ENCODE peak calls at places on chromosome 16, in ten cellular contexts. One of them, this sample, is unnamed.

GRCh38 chr16:56370836-56371235 is 54.5 kb downstream of the AMFR start:
- DNase-seq in prostate gland: no peak
- DNase-seq in sigmoid colon: no peak
- DNase-seq in stomach: peak; percentile 42
- DNase-seq in transverse colon: no peak
- DNase-seq in GM12892: no peak
- DNase-seq in SK-N-SH: no peak
- DNase-seq in HCT116: no peak
- DNase-seq in K562: no peak
- DNase-seq in GM23338: no peak
- DNase-seq in this sample: no peak

GRCh38 chr16:8493885-8494487 is 96.3 kb downstream of the TMEM114 start:
- DNase-seq in prostate gland: no peak
- DNase-seq in sigmoid colon: no peak
- DNase-seq in stomach: no peak
- DNase-seq in transverse colon: no peak
- DNase-seq in GM12892: no peak
- DNase-seq in SK-N-SH: peak; percentile 17
- DNase-seq in HCT116: no peak
- DNase-seq in K562: no peak
- DNase-seq in GM23338: peak; percentile 1
- DNase-seq in this sample: no peak

GRCh38 chr16:69567031-69567680 is 1.4 kb downstream of the NFAT5 start:
- DNase-seq in prostate gland: peak; percentile 29
- DNase-seq in sigmoid colon: no peak
- DNase-seq in stomach: no peak
- DNase-seq in transverse colon: no peak
- DNase-seq in GM12892: no peak
- DNase-seq in SK-N-SH: peak; percentile 26
- DNase-seq in HCT116: no peak
- DNase-seq in K562: no peak
- DNase-seq in GM23338: no peak
- DNase-seq in this sample: no peak

GRCh38 chr16:58346831-58347371 is 45.4 kb upstream of the GINS3 start:
- DNase-seq in prostate gland: no peak
- DNase-seq in sigmoid colon: no peak
- DNase-seq in stomach: no peak
- DNase-seq in transverse colon: no peak
- DNase-seq in GM12892: no peak
- DNase-seq in SK-N-SH: no peak
- DNase-seq in HCT116: no peak
- DNase-seq in K562: no peak
- DNase-seq in GM23338: no peak
- DNase-seq in this sample: no peak

GRCh38 chr16:14168146-14168545 is 97.0 kb downstream of the MRTFB start:
- DNase-seq in prostate gland: no peak
- DNase-seq in sigmoid colon: no peak
- DNase-seq in stomach: no peak
- DNase-seq in transverse colon: no peak
- DNase-seq in GM12892: no peak
- DNase-seq in SK-N-SH: no peak
- DNase-seq in HCT116: no peak
- DNase-seq in K562: no peak
- DNase-seq in GM23338: no peak
- DNase-seq in this sample: no peak

GRCh38 chr16:55384848-55385247 is 60.8 kb downstream of the IRX6 start:
- DNase-seq in prostate gland: no peak
- DNase-seq in sigmoid colon: no peak
- DNase-seq in stomach: no peak
- DNase-seq in transverse colon: no peak
- DNase-seq in GM12892: no peak
- DNase-seq in SK-N-SH: no peak
- DNase-seq in HCT116: no peak
- DNase-seq in K562: no peak
- DNase-seq in GM23338: no peak
- DNase-seq in this sample: no peak

GRCh38 chr16:84496991-84497390 is 7.5 kb downstream of the MEAK7 start:
- DNase-seq in prostate gland: no peak
- DNase-seq in sigmoid colon: no peak
- DNase-seq in stomach: no peak
- DNase-seq in transverse colon: no peak
- DNase-seq in GM12892: no peak
- DNase-seq in SK-N-SH: no peak
- DNase-seq in HCT116: no peak
- DNase-seq in K562: no peak
- DNase-seq in GM23338: no peak
- DNase-seq in this sample: no peak

GRCh38 chr16:64211306-64211705 is 910.6 kb downstream of the CDH11 start:
- DNase-seq in prostate gland: no peak
- DNase-seq in sigmoid colon: no peak
- DNase-seq in stomach: no peak
- DNase-seq in transverse colon: no peak
- DNase-seq in GM12892: no peak
- DNase-seq in SK-N-SH: no peak
- DNase-seq in HCT116: no peak
- DNase-seq in K562: no peak
- DNase-seq in GM23338: no peak
- DNase-seq in this sample: no peak

GRCh38 chr16:25692734-25693508 is 1.2 kb downstream of the HS3ST4 start:
- DNase-seq in prostate gland: no peak
- DNase-seq in sigmoid colon: no peak
- DNase-seq in stomach: no peak
- DNase-seq in transverse colon: no peak
- DNase-seq in GM12892: no peak
- DNase-seq in SK-N-SH: peak; percentile 29
- DNase-seq in HCT116: no peak
- DNase-seq in K562: no peak
- DNase-seq in GM23338: peak; percentile 62
- DNase-seq in this sample: no peak

GRCh38 chr16:71880176-71880575 is 3.8 kb downstream of the ZNF821 start:
- DNase-seq in prostate gland: no peak
- DNase-seq in sigmoid colon: no peak
- DNase-seq in stomach: no peak
- DNase-seq in transverse colon: no peak
- DNase-seq in GM12892: no peak
- DNase-seq in SK-N-SH: no peak
- DNase-seq in HCT116: no peak
- DNase-seq in K562: no peak
- DNase-seq in GM23338: no peak
- DNase-seq in this sample: no peak

GRCh38 chr16:47213761-47214440 is 70.2 kb upstream of the NETO2 start:
- DNase-seq in prostate gland: no peak
- DNase-seq in sigmoid colon: no peak
- DNase-seq in stomach: no peak
- DNase-seq in transverse colon: no peak
- DNase-seq in GM12892: no peak
- DNase-seq in SK-N-SH: no peak
- DNase-seq in HCT116: no peak
- DNase-seq in K562: no peak
- DNase-seq in GM23338: no peak
- DNase-seq in this sample: no peak

GRCh38 chr16:3907586-3907985 is 27.1 kb upstream of the CREBBP start:
- DNase-seq in prostate gland: no peak
- DNase-seq in sigmoid colon: no peak
- DNase-seq in stomach: no peak
- DNase-seq in transverse colon: no peak
- DNase-seq in GM12892: no peak
- DNase-seq in SK-N-SH: no peak
- DNase-seq in HCT116: no peak
- DNase-seq in K562: no peak
- DNase-seq in GM23338: peak; percentile 42
- DNase-seq in this sample: no peak

GRCh38 chr16:11066231-11066870 is 122.0 kb downstream of the CLEC16A start:
- DNase-seq in prostate gland: no peak
- DNase-seq in sigmoid colon: peak; percentile 52
- DNase-seq in stomach: no peak
- DNase-seq in transverse colon: no peak
- DNase-seq in GM12892: no peak
- DNase-seq in SK-N-SH: no peak
- DNase-seq in HCT116: no peak
- DNase-seq in K562: no peak
- DNase-seq in GM23338: no peak
- DNase-seq in this sample: no peak

GRCh38 chr16:593406-593805 is 3.5 kb downstream of the RAB40C start:
- DNase-seq in prostate gland: peak; percentile 84
- DNase-seq in sigmoid colon: no peak
- DNase-seq in stomach: peak; percentile 83
- DNase-seq in transverse colon: peak; percentile 73
- DNase-seq in GM12892: no peak
- DNase-seq in SK-N-SH: no peak
- DNase-seq in HCT116: no peak
- DNase-seq in K562: no peak
- DNase-seq in GM23338: no peak
- DNase-seq in this sample: no peak

GRCh38 chr16:22220714-22221113 is 14.6 kb downstream of the EEF2K start:
- DNase-seq in prostate gland: peak; percentile 16
- DNase-seq in sigmoid colon: no peak
- DNase-seq in stomach: peak; percentile 55
- DNase-seq in transverse colon: no peak
- DNase-seq in GM12892: no peak
- DNase-seq in SK-N-SH: no peak
- DNase-seq in HCT116: no peak
- DNase-seq in K562: no peak
- DNase-seq in GM23338: no peak
- DNase-seq in this sample: no peak

GRCh38 chr16:825298-826061 is 24.9 kb upstream of the GNG13 start:
- DNase-seq in prostate gland: no peak
- DNase-seq in sigmoid colon: no peak
- DNase-seq in stomach: no peak
- DNase-seq in transverse colon: no peak
- DNase-seq in GM12892: no peak
- DNase-seq in SK-N-SH: peak; percentile 77
- DNase-seq in HCT116: no peak
- DNase-seq in K562: no peak
- DNase-seq in GM23338: no peak
- DNase-seq in this sample: no peak

GRCh38 chr16:78353610-78354009 is 254.2 kb downstream of the WWOX start:
- DNase-seq in prostate gland: peak; percentile 6
- DNase-seq in sigmoid colon: no peak
- DNase-seq in stomach: no peak
- DNase-seq in transverse colon: no peak
- DNase-seq in GM12892: no peak
- DNase-seq in SK-N-SH: no peak
- DNase-seq in HCT116: no peak
- DNase-seq in K562: no peak
- DNase-seq in GM23338: peak; percentile 12
- DNase-seq in this sample: no peak
- TF ChIP-seq POLR2AphosphoS5 in prostate gland: no peak
- TF ChIP-seq POLR2AphosphoS5 in sigmoid colon: no peak
- TF ChIP-seq POLR2AphosphoS5 in stomach: no peak
- TF ChIP-seq POLR2AphosphoS5 in transverse colon: no peak
- TF ChIP-seq POLR2AphosphoS5 in GM12892: no peak
- TF ChIP-seq POLR2AphosphoS5 in SK-N-SH: no peak
- TF ChIP-seq POLR2AphosphoS5 in HCT116: no peak
- TF ChIP-seq POLR2AphosphoS5 in K562: no peak
- TF ChIP-seq POLR2AphosphoS5 in GM23338: no peak
- TF ChIP-seq POLR2AphosphoS5 in this sample: no peak

DNA sequence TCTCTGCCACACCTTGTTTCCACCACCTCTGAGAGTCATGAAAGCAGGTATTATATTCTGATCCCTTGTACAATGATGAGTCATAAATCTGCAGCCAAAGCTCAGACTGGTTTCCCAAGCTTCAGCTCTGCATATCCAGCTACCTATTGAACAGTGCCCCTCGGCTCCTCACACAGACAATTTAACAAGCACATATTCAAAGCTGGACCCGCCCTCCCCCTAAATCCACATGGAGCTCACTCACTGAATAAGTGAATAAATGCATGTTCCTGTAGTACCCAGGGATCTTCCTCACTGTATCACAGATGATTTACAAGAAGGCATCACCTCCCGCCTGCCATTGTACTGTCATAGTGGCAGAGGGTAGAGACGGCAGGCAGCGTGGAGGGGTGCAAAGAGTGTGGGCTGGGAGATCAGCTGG is 516.4 kb downstream of the GRIN2A start:
- DNase-seq in prostate gland: no peak
- DNase-seq in sigmoid colon: no peak
- DNase-seq in stomach: no peak
- DNase-seq in transverse colon: peak; percentile 61
- DNase-seq in GM12892: no peak
- DNase-seq in SK-N-SH: no peak
- DNase-seq in HCT116: peak; percentile 34
- DNase-seq in K562: no peak
- DNase-seq in GM23338: no peak
- DNase-seq in this sample: no peak
- TF ChIP-seq POLR2AphosphoS5 in prostate gland: no peak
- TF ChIP-seq POLR2AphosphoS5 in sigmoid colon: no peak
- TF ChIP-seq POLR2AphosphoS5 in stomach: no peak
- TF ChIP-seq POLR2AphosphoS5 in transverse colon: no peak
- TF ChIP-seq POLR2AphosphoS5 in GM12892: no peak
- TF ChIP-seq POLR2AphosphoS5 in SK-N-SH: no peak
- TF ChIP-seq POLR2AphosphoS5 in HCT116: no peak
- TF ChIP-seq POLR2AphosphoS5 in K562: no peak
- TF ChIP-seq POLR2AphosphoS5 in GM23338: no peak
- TF ChIP-seq POLR2AphosphoS5 in this sample: no peak

DNA sequence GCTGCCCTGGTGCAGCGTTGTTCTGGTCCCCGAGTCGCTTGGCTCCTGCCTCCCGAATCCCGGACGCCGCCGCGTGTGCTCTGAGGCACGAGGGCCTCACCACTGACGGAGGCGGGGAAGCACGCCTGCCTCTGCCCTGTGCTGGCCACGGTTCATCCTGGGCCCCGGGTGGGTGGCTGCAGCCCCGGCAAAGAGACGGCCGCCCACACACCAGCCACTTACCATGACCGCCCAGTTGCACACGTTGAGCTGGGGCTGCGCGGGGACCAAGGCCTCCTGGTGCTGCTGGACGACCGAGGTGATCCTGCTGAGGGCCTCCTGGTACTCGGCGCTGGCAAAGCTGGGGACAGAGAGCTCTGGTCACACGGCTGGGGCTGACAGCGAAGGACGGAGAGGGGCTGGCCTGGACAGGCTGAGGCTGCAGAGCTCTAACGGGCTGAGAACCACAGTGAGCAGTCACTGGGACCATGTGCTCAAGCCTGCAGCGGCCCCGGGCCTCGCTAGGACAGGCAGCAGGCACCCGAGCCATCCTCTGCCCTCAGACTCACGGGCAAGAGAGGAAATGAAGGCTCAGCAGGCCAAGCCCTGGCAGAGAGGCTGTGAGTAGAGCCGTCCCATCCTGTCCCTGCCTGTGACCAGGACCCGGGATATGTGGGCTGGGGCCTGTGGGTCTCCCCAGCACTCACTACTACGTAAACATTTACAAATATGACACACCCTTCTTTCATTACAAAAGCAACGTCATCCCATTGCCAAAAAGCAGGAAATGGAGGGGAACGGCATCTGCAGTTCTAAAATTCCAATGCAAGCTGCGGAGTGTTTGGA is 6.3 kb upstream of the APRT start:
- DNase-seq in prostate gland: no peak
- DNase-seq in sigmoid colon: no peak
- DNase-seq in stomach: no peak
- DNase-seq in transverse colon: no peak
- DNase-seq in GM12892: no peak
- DNase-seq in SK-N-SH: no peak
- DNase-seq in HCT116: no peak
- DNase-seq in K562: no peak
- DNase-seq in GM23338: no peak
- DNase-seq in this sample: no peak
- TF ChIP-seq POLR2AphosphoS5 in prostate gland: no peak
- TF ChIP-seq POLR2AphosphoS5 in sigmoid colon: no peak
- TF ChIP-seq POLR2AphosphoS5 in stomach: no peak
- TF ChIP-seq POLR2AphosphoS5 in transverse colon: no peak
- TF ChIP-seq POLR2AphosphoS5 in GM12892: no peak
- TF ChIP-seq POLR2AphosphoS5 in SK-N-SH: no peak
- TF ChIP-seq POLR2AphosphoS5 in HCT116: peak; percentile 21
- TF ChIP-seq POLR2AphosphoS5 in K562: no peak
- TF ChIP-seq POLR2AphosphoS5 in GM23338: no peak
- TF ChIP-seq POLR2AphosphoS5 in this sample: no peak

GRCh38 chr16:2008009-2008526 is 1.6 kb downstream of the ZNF598 start:
- DNase-seq in prostate gland: no peak
- DNase-seq in sigmoid colon: no peak
- DNase-seq in stomach: no peak
- DNase-seq in transverse colon: peak; percentile 68
- DNase-seq in GM12892: no peak
- DNase-seq in SK-N-SH: no peak
- DNase-seq in HCT116: no peak
- DNase-seq in K562: peak; percentile 46
- DNase-seq in GM23338: no peak
- DNase-seq in this sample: peak; percentile 89
- TF ChIP-seq POLR2AphosphoS5 in prostate gland: no peak
- TF ChIP-seq POLR2AphosphoS5 in sigmoid colon: no peak
- TF ChIP-seq POLR2AphosphoS5 in stomach: peak; percentile 20
- TF ChIP-seq POLR2AphosphoS5 in transverse colon: peak; percentile 16
- TF ChIP-seq POLR2AphosphoS5 in GM12892: no peak
- TF ChIP-seq POLR2AphosphoS5 in SK-N-SH: no peak
- TF ChIP-seq POLR2AphosphoS5 in HCT116: no peak
- TF ChIP-seq POLR2AphosphoS5 in K562: no peak
- TF ChIP-seq POLR2AphosphoS5 in GM23338: no peak
- TF ChIP-seq POLR2AphosphoS5 in this sample: peak; percentile 84

This sample was measured in suprapubic skin.